ENCODE peak calls at places on chromosomes 12 and 14, in seven cellular contexts. I, A, F, L, D, E and Z are unnamed samples.

GRCh38 chr12:108939594-108939993 is 59.7 kb downstream of the DAO start:
- DNase-seq in I (no peak), A (peak), F (no peak), L (peak), D (peak), E (no peak), Z (peak)

GRCh38 chr12:103841690-103842584 is 903 bp upstream of the NT5DC3 start:
- DNase-seq in I (peak), A (peak), F (peak), L (peak), D (peak), E (peak), Z (peak)

GRCh38 chr12:113534555-113534954 is 62.9 kb upstream of the LHX5 start:
- DNase-seq in I (no peak), A (no peak), F (no peak), L (no peak), D (no peak), E (no peak), Z (no peak)

GRCh38 chr12:4215862-4216541 is 57.6 kb upstream of the CCND2 start:
- DNase-seq in I (no peak), A (no peak), F (no peak), L (no peak), D (no peak), E (no peak), Z (no peak)

GRCh38 chr12:123398177-123398916 is 14.4 kb downstream of the KMT5A start:
- DNase-seq in I (no peak), A (no peak), F (peak), L (peak), D (peak), E (peak), Z (peak)

GRCh38 chr14:35107866-35108265 is 13.9 kb downstream of the PPP2R3C start:
- DNase-seq in I (no peak), A (no peak), F (no peak), L (no peak), D (no peak), E (no peak), Z (no peak)

GRCh38 chr14:102075155-102075554 is 11.7 kb downstream of the HSP90AA1 start:
- DNase-seq in I (no peak), A (no peak), F (no peak), L (no peak), D (no peak), E (no peak), Z (no peak)

GRCh38 chr12:34402899-34403705 is 380.8 kb downstream of the ALG10 start:
- DNase-seq in I (peak), A (no peak), F (peak), L (no peak), D (no peak), E (peak), Z (no peak)

GRCh38 chr12:31728289-31728916 is 418 bp downstream of the AMN1 start:
- DNase-seq in I (peak), A (no peak), F (no peak), L (peak), D (no peak), E (peak), Z (no peak)

GRCh38 chr12:94553130-94553519 is 93.5 kb upstream of the CEP83 start:
- DNase-seq in I (no peak), A (no peak), F (peak), L (peak), D (peak), E (no peak), Z (peak)

GRCh38 chr12:19085090-19085489 is 44.4 kb upstream of the PLEKHA5 start:
- DNase-seq in I (no peak), A (no peak), F (no peak), L (peak), D (no peak), E (no peak), Z (peak)

GRCh38 chr14:51454351-51454750 is 197.4 kb upstream of the FRMD6 start:
- DNase-seq in I (no peak), A (no peak), F (no peak), L (peak), D (no peak), E (no peak), Z (no peak)

GRCh38 chr12:8038659-8039114 is 6.2 kb downstream of the FOXJ2 start:
- DNase-seq in I (peak), A (peak), F (no peak), L (peak), D (peak), E (peak), Z (peak)

GRCh38 chr12:64995831-64996230 is 125.3 kb downstream of the WIF1 start:
- DNase-seq in I (no peak), A (no peak), F (no peak), L (peak), D (no peak), E (no peak), Z (no peak)

GRCh38 chr12:105935981-105936380 is 202.8 kb downstream of the NUAK1 start:
- DNase-seq in I (no peak), A (no peak), F (no peak), L (peak), D (peak), E (no peak), Z (peak)

GRCh38 chr14:35535794-35536112 is 1.8 kb downstream of the INSM2 start:
- DNase-seq in I (no peak), A (no peak), F (no peak), L (peak), D (no peak), E (no peak), Z (no peak)

GRCh38 chr12:64181504-64182291 is 40.4 kb downstream of the KICS2 start:
- DNase-seq in I (no peak), A (peak), F (peak), L (peak), D (peak), E (peak), Z (peak)

GRCh38 chr14:28656704-28657255 is 109.8 kb upstream of the FOXG1 start:
- DNase-seq in I (no peak), A (no peak), F (no peak), L (no peak), D (no peak), E (no peak), Z (no peak)

GRCh38 chr14:30223385-30223785 is 295.7 kb upstream of the PRKD1 start:
- DNase-seq in I (peak), A (peak), F (peak), L (peak), D (peak), E (peak), Z (peak)

GRCh38 chr14:92382677-92383076 is 59.7 kb downstream of the SLC24A4 start:
- DNase-seq in I (no peak), A (no peak), F (no peak), L (peak), D (no peak), E (no peak), Z (peak)

GRCh38 chr12:54175130-54175963 is 13.4 kb downstream of the SMUG1 start:
- DNase-seq in I (no peak), A (no peak), F (no peak), L (no peak), D (no peak), E (no peak), Z (no peak)

GRCh38 chr12:55696796-55697462 is 10.8 kb downstream of the ITGA7 start:
- DNase-seq in I (peak), A (no peak), F (no peak), L (no peak), D (no peak), E (no peak), Z (no peak)

GRCh38 chr12:68483592-68484373 is 126.9 kb upstream of the RAP1B start:
- DNase-seq in I (no peak), A (no peak), F (no peak), L (peak), D (peak), E (no peak), Z (peak)

GRCh38 chr12:119444462-119445044 is 110.0 kb downstream of the CCDC60 start:
- DNase-seq in I (peak), A (peak), F (no peak), L (peak), D (peak), E (peak), Z (no peak)

GRCh38 chr14:53062856-53063255 is 90.3 kb downstream of the DDHD1 start:
- DNase-seq in I (no peak), A (no peak), F (no peak), L (peak), D (peak), E (no peak), Z (no peak)

GRCh38 chr14:99575043-99576023 is 28.7 kb downstream of the CCDC85C start:
- DNase-seq in I (peak), A (peak), F (peak), L (peak), D (no peak), E (peak), Z (no peak)

GRCh38 chr12:68612245-68612644 is 1.5 kb downstream of the RAP1B start:
- DNase-seq in I (no peak), A (no peak), F (no peak), L (peak), D (no peak), E (no peak), Z (peak)

GRCh38 chr12:47236109-47236714 is 156.5 kb upstream of the AMIGO2 start:
- DNase-seq in I (no peak), A (no peak), F (no peak), L (peak), D (peak), E (no peak), Z (peak)

GRCh38 chr12:49283541-49284429 is 11.2 kb upstream of the PRPH start:
- DNase-seq in I (no peak), A (no peak), F (no peak), L (no peak), D (no peak), E (no peak), Z (no peak)

GRCh38 chr14:72607386-72608125 is 286.3 kb downstream of the DPF3 start:
- DNase-seq in I (no peak), A (no peak), F (no peak), L (peak), D (peak), E (no peak), Z (peak)

GRCh38 chr12:94074970-94075695 is 73.2 kb upstream of the PLXNC1 start:
- DNase-seq in I (peak), A (peak), F (peak), L (peak), D (peak), E (peak), Z (peak)

GRCh38 chr12:67590122-67590795 is 58.3 kb upstream of the DYRK2 start:
- DNase-seq in I (no peak), A (no peak), F (no peak), L (no peak), D (no peak), E (no peak), Z (no peak)

GRCh38 chr12:40137252-40137651 is 31.4 kb upstream of the SLC2A13 start:
- DNase-seq in I (no peak), A (no peak), F (no peak), L (peak), D (peak), E (no peak), Z (peak)

GRCh38 chr12:87848248-87848868 is 180.8 kb downstream of the C12orf50 start:
- DNase-seq in I (no peak), A (peak), F (no peak), L (peak), D (peak), E (peak), Z (peak)

GRCh38 chr14:39034481-39035296 is 68.3 kb downstream of the SEC23A start:
- DNase-seq in I (no peak), A (peak), F (no peak), L (peak), D (no peak), E (no peak), Z (no peak)

GRCh38 chr12:123024819-123025391 is 44.4 kb downstream of the ARL6IP4 start:
- DNase-seq in I (no peak), A (no peak), F (no peak), L (peak), D (peak), E (no peak), Z (peak)

GRCh38 chr14:101019974-101020710 is 116.6 kb upstream of the RTL1 start:
- DNase-seq in I (no peak), A (no peak), F (peak), L (no peak), D (no peak), E (no peak), Z (no peak)

GRCh38 chr14:75092698-75093097 is 23.3 kb downstream of the ZC2HC1C start:
- DNase-seq in I (no peak), A (peak), F (no peak), L (no peak), D (no peak), E (no peak), Z (no peak)

DNA sequence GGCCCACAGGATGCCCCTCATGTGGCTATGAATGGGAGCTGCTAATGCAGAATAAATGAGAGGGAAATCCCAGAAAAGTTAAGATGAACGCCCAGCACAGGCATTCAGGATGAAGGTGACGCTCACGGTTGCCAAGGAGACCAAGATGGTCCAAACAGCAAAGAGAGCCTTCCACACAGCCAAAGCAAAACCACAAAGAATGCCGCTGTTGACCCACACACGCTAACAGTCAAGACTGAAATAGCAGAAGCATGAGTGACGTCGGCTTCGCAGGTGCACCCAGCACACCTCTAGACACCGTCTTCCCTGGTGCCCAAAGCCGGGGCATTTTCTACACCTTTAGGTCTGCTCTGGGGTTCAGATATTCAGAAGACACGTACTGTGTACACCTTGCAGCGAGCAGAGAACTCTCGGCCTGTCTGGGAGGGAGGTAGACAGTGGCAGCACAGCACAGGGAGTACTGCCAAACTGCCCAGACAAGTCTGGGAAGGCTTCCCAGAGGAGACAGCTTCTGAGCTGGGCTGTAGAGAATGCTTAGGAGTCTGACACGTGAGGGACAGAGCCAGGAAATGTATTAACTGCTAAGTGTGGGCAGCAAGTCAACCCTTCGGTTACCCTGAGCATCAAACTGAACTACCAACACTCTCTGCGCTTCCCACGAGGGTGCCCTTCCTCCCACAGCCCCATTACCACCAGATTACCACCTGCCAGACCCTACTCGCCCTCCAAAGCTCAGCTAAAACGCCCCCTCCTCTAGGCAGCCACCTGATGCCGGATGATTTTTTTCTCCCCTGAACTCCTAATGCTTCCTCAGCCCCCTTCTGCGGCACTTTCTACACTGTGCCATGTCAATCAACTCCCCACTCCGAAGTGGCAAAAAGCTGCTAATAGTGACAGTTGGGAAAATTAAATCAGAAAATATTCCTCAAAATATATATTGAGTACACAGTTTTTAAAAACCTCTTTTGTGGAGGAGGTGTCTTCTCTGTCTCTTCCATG is 50.1 kb downstream of the CCDC88C start:
- DNase-seq in I (peak), A (peak), F (no peak), L (no peak), D (peak), E (peak), Z (no peak)
- H3K4me3 ChIP-seq in I (peak), A (no peak), F (no peak), L (no peak), D (no peak), E (no peak), Z (no peak)

DNA sequence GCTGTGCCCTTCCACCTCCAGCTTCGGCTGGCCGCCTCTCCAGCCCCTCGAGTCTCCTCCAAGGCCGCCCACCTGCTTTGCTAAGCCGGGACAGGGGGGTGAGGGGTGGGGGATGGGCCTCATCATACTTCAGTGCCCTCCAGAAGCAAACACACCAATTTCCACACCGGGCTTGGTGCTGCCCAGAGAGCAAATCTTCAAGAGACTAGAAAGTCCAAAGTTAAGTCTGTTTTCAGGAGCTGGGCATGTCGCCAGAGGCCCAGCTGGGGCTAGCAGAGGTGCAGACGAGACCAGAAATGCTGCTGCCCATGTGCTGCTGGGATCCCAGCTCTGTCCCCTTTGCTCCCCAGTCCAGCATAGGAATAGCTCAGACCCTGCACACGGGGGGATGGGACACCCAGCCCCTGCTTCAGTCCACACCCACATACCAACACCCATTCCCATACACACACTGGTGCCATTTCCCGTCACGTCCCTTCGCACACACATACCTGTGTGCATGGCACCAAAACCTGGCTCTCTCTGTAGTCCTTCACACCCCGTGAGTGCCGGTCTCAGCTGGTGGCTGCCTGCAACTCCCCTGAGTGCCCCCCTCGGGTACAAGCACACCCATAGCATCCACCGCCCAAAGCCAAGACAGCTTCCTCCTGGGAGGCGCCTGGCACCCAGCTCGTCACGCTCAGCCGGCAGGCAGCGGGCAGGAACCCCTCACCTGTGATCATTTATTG is 994 bp downstream of the SLC6A12 start:
- DNase-seq in I (no peak), A (no peak), F (peak), L (no peak), D (no peak), E (peak), Z (peak)
- H3K4me3 ChIP-seq in I (peak), A (no peak), F (no peak), L (no peak), D (no peak), E (no peak), Z (no peak)

GRCh38 chr14:56794557-56795283 is 15.6 kb downstream of the OTX2 start:
- DNase-seq in I (no peak), A (peak), F (no peak), L (no peak), D (no peak), E (no peak), Z (no peak)
- H3K4me3 ChIP-seq in I (no peak), A (no peak), F (no peak), L (no peak), D (no peak), E (no peak), Z (no peak)

GRCh38 chr12:114687269-114687605 is 3.3 kb upstream of the TBX3 start:
- DNase-seq in I (no peak), A (no peak), F (no peak), L (no peak), D (no peak), E (no peak), Z (no peak)
- H3K4me3 ChIP-seq in I (no peak), A (no peak), F (no peak), L (no peak), D (no peak), E (no peak), Z (peak)

DNA sequence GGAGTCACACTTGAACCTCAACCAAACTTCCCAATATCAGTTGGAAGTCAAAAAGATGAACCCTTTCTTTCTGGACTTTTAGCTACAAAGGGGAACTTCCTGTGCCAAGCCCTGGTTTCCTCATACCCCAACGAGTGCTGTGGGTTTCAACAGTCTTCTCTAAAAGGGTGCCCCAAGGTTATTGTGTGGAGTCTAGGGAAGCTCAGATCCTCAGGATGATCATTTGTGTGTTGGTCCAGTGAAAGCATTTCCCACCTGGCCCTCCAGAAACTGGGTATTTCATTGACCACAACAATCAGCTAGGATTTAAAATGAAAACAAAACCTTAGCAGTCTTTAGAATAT is 29.4 kb downstream of the P2RX4 start:
- DNase-seq in I (no peak), A (no peak), F (no peak), L (no peak), D (no peak), E (no peak), Z (no peak)
- H3K4me3 ChIP-seq in I (no peak), A (no peak), F (no peak), L (no peak), D (no peak), E (no peak), Z (no peak)

GRCh38 chr12:57347284-57347683 is 83.6 kb downstream of the R3HDM2 start:
- DNase-seq in I (no peak), A (no peak), F (no peak), L (no peak), D (no peak), E (no peak), Z (no peak)
- H3K4me3 ChIP-seq in I (no peak), A (no peak), F (no peak), L (no peak), D (no peak), E (no peak), Z (no peak)

DNA sequence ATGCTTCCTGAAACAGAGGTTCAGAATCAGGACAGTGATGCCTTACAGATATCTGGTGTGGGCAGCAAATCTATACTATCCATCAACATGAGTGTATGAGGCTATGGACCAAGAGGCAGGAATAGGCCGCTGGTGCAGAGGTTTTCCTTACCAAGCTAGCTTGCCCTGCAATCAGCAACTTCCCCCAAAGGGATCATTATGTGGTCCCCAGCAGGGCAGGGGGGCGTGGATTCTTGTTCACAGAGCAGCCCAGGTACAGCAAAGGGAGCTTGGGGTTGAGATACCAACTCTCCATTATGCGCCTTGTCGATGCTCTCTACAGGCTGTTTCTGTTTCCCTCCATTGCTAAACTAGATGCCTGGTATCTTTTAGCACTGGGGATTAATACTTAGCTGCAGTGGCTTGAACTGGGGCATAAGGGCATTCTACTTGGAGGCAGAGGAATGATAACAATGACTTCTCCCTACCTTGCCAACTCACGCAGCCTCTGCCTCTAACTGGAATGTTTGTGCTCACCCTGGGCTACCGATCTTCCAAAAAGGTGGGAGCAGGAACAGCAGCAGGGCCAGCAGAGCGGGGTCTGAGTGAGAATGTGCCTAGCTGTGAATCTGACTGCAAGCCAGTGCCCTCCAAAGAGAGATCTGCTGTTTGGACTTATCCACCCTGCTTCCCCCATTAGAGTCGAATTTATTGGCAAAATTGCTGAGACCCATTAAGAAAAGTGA is 10.3 kb upstream of the KRT1 start:
- DNase-seq in I (no peak), A (no peak), F (no peak), L (no peak), D (no peak), E (no peak), Z (no peak)
- H3K4me3 ChIP-seq in I (peak), A (no peak), F (no peak), L (no peak), D (no peak), E (no peak), Z (no peak)